ENCODE peak calls at places on chromosomes 6 and 20, in six cellular contexts. T, E, F, V, N and S are unnamed samples.

GRCh38 chr6:1761472-1761871 is 151.8 kb downstream of the FOXC1 start:
- DNase-seq in F (no peak), T (no peak), V (no peak), E (no peak), N (no peak), S (no peak)

GRCh38 chr6:138507977-138508675 is 8.8 kb upstream of the NHSL1 start:
- DNase-seq in T (no peak), V (no peak), F (no peak), E (no peak), N (no peak), S (no peak)

GRCh38 chr6:133546098-133546497 is 304.9 kb downstream of the EYA4 start:
- DNase-seq in F (no peak), N (no peak), E (no peak), V (peak), T (no peak), S (no peak)

GRCh38 chr20:59977086-59977485 is 18.9 kb downstream of the CDH26 start:
- DNase-seq in N (no peak), T (no peak), V (no peak), F (no peak), E (no peak), S (no peak)

GRCh38 chr20:1861996-1862664 is 33.1 kb upstream of the SIRPA start:
- DNase-seq in N (no peak), E (no peak), V (no peak), F (no peak), T (no peak), S (no peak)

GRCh38 chr6:133341607-133342158 is 100.5 kb downstream of the EYA4 start:
- DNase-seq in T (no peak), F (no peak), V (peak), N (no peak), E (no peak), S (no peak)

GRCh38 chr6:151018035-151018434 is 152.5 kb downstream of the MTHFD1L start:
- DNase-seq in N (no peak), V (no peak), T (no peak), E (no peak), F (no peak), S (no peak)

GRCh38 chr20:33827629-33828325 is 16.6 kb downstream of the CHMP4B start:
- DNase-seq in E (no peak), T (no peak), N (no peak), V (no peak), F (no peak), S (no peak)

GRCh38 chr6:101224751-101225150 is 168.8 kb upstream of the GRIK2 start:
- DNase-seq in V (no peak), T (no peak), E (no peak), F (no peak), N (no peak), S (no peak)

GRCh38 chr6:145929037-145929633 is 35.0 kb downstream of the SHPRH start:
- DNase-seq in E (no peak), F (no peak), T (no peak), V (peak), N (no peak), S (peak)

GRCh38 chr6:142187209-142187608 is 40.1 kb downstream of the VTA1 start:
- DNase-seq in V (peak), T (peak), E (peak), N (peak), F (no peak), S (no peak)

GRCh38 chr6:108030223-108030622 is 44.3 kb downstream of the OSTM1 start:
- DNase-seq in T (no peak), E (no peak), V (no peak), N (no peak), F (no peak), S (no peak)

GRCh38 chr6:144809120-144809519 is 524.0 kb downstream of the UTRN start:
- DNase-seq in E (no peak), T (no peak), N (no peak), V (no peak), F (no peak), S (no peak)

GRCh38 chr6:143514996-143515760 is 3.7 kb upstream of the FUCA2 start:
- DNase-seq in N (peak), E (peak), F (no peak), V (no peak), T (peak), S (no peak)

GRCh38 chr6:143513410-143513809 is 1.9 kb upstream of the FUCA2 start:
- DNase-seq in N (peak), V (peak), E (no peak), F (peak), T (no peak), S (peak)

GRCh38 chr6:143507358-143508145 is 4.0 kb downstream of the FUCA2 start:
- DNase-seq in E (no peak), F (no peak), V (no peak), T (no peak), N (no peak), S (peak)

GRCh38 chr6:143515766-143516355 is 4.3 kb upstream of the FUCA2 start:
- DNase-seq in E (no peak), T (no peak), V (no peak), F (no peak), N (no peak), S (no peak)

DNA sequence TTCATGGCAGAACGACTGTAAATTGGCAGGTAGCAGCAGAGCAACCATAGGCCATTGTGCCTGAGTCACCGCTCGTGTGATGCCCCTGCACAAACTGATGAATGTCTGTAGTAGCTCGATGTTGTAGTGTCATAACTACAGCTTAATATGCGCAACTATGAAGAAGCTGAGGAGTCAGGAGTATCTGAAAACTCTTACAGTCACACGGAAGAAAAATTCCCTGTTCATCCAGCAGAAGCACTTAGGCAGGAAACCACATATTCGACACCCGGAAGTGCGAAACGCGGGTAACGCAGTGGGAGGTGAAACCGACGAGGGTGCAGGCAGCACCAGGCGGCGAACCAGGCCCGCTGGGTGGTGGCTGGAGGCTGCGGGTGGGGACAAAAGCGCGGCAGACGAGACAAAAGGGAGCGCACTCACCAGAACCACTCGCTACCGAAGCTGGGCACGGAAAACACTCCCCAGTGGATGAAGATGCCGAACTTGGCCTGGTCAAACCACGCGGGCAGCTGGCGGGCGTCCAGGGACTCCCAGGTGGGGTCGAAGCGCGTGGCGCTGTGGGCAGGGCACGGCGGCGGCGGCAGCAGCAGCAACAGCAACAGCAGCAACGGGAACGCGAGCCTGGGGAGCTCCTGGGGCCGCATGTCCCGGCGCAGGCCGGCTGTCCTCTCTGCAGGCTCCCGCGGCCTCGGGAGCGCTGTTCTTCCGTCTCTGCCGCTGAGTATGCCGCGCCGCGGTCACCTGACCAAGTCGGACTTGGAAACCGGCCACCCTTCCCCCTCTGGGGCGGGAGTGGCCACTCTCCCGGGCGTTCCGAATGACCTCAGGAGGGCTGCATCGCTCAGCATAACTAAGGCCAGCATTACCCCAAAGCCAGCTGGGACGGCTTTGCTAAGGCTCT is at the start of gene FUCA2:
- DNase-seq in V (peak), N (peak), E (peak), F (peak), T (peak), S (peak)
- TF ChIP-seq CTCF in V (peak), N (no peak), E (no peak), F (no peak), T (no peak), S (no peak)

GRCh38 chr20:35394271-35394670 is 17.5 kb downstream of the UQCC1 start:
- DNase-seq in N (no peak), F (no peak), T (no peak), V (no peak), E (no peak), S (no peak)

GRCh38 chr20:35398660-35399144 is 13.1 kb downstream of the UQCC1 start:
- DNase-seq in T (no peak), F (no peak), N (no peak), V (peak), E (no peak), S (no peak)

DNA sequence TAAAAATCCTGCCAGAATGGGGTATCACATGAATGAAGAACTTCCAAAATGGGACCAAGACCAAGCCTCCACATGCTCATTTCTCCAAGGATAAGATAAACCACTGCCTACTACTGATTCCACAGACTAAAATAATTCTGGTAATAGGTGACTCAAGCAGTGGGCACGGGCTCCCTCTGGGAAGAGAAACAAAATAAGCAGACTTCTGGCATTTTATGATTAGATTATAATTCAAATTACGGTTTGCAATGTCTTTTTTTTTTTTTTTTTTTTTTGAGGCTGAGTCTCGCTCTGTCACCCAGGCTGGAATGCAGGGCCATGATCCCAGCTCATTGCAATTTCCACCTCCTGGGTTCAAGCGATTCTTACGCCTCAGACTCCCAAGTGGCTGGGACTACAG is 16.0 kb downstream of the UQCC1 start:
- DNase-seq in F (no peak), V (peak), T (peak), E (no peak), N (no peak), S (no peak)
- TF ChIP-seq CTCF in F (no peak), V (peak), T (no peak), E (no peak), N (no peak), S (no peak)

DNA sequence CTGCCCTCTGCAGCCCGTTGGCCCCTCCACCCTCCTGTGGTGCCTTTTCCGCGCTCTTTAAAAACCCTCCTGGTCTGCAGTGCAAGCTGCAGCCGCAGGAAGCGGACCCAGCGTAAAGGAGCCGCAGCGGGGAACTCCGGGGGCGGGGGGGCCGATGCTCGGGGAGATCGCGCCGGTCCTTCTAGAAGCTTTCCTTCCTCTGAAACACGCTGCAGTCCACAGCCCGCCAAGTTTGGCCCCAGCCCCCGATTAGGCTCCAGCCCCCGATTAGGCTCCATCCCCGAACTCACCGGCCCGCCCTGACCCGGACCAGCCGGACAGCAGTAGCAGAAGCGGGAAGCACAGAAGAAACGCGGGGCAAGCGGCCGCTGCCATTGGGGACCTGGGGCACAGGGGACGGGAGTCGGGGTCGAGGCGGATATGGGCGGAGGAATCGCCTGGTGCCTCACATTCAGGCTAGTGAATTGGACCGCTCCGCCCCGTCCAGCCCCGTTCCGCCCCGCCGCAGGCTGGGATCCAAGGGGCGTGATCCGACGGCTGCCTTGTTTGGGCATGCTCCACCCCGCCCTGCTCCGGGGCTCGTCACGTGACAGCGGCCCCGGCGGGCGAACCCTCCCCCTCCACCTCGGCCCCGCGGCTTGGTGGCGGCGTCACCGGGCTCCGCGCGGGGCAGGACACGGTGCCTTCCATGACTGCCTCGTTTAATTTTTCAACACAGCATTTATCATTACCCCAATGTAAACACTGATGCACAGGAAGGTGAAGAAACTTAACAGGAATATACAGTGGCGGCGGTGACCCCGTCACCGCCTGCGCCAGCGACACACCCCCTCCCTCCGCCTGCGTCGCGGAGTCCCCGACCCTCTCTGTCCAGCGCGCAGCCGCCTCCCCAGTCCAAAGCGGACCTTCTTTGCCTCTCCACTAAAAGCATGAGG is 20.3 kb downstream of the RAET1L start:
- DNase-seq in T (peak), E (peak), N (peak), V (peak), F (peak), S (peak)
- TF ChIP-seq CTCF in T (no peak), E (no peak), N (no peak), V (peak), F (no peak), S (no peak)

GRCh38 chr20:58155148-58155925 is 73.1 kb downstream of the ANKRD60 start:
- DNase-seq in T (no peak), E (no peak), F (no peak), V (no peak), N (no peak), S (no peak)
- TF ChIP-seq CTCF in T (no peak), E (no peak), F (peak), V (no peak), N (no peak), S (no peak)